ENCODE peak calls at places on chromosomes 4 and X, in nine cellular contexts. Y is MM.1S, X is BE2C, U is endothelial cell of umbilical vein, Z is hepatocyte, I is mesothelial cell of epicardium, K is AG04450, G is fibroblast of the aortic adventitia, T is IMR-90. N is an unnamed sample.

GRCh38 chr4:4387531-4388311 is 819 bp downstream of the NSG1 start:
- DNase-seq in Y (no peak), X (peak; percentile 54), U (no peak), Z (peak; percentile 35), I (no peak), K (no peak), G (no peak), T (no peak), N (no peak)

GRCh38 chr4:87919951-87920350 is 55.6 kb upstream of the SPP1 start:
- DNase-seq in Y (no peak), X (no peak), U (no peak), Z (no peak), I (no peak), K (no peak), G (no peak), T (no peak), N (no peak)

GRCh38 chr4:87589531-87589930 is 18.8 kb upstream of the DSPP start:
- DNase-seq in Y (peak; percentile 31), X (no peak), U (no peak), Z (peak; percentile 52), I (no peak), K (peak; percentile 56), G (peak; percentile 86), T (peak; percentile 90), N (no peak)

GRCh38 chrX:73916931-73917657 is 354.1 kb downstream of the CHIC1 start:
- DNase-seq in Y (no peak), X (no peak), U (peak; percentile 90), Z (peak; percentile 56), I (no peak), K (peak; percentile 63), G (peak; percentile 94), T (peak; percentile 91), N (no peak)

GRCh38 chr4:11069581-11069980 is 359.1 kb downstream of the HS3ST1 start:
- DNase-seq in Y (no peak), X (no peak), U (no peak), Z (no peak), I (no peak), K (no peak), G (no peak), T (no peak), N (no peak)

GRCh38 chr4:158121203-158121586 is 51.6 kb downstream of the GASK1B start:
- DNase-seq in Y (no peak), X (no peak), U (no peak), Z (peak; percentile 73), I (no peak), K (peak; percentile 98), G (peak; percentile 100), T (peak; percentile 99), N (no peak)

GRCh38 chr4:76923619-76924357 is 25.8 kb upstream of the SEPTIN11 start:
- DNase-seq in Y (no peak), X (no peak), U (no peak), Z (no peak), I (no peak), K (no peak), G (no peak), T (no peak), N (no peak)

GRCh38 chr4:1323635-1324442 is 23.2 kb upstream of the UVSSA start:
- DNase-seq in Y (no peak), X (no peak), U (no peak), Z (no peak), I (no peak), K (peak; percentile 87), G (peak; percentile 86), T (peak; percentile 97), N (no peak)

GRCh38 chrX:46573896-46574336 is 351 bp downstream of the CHST7 start:
- DNase-seq in Y (peak; percentile 64), X (peak; percentile 47), U (peak; percentile 63), Z (peak; percentile 57), I (no peak), K (no peak), G (no peak), T (peak; percentile 48), N (no peak)

GRCh38 chr4:8617486-8618040 is 25.0 kb downstream of the CPZ start:
- DNase-seq in Y (no peak), X (no peak), U (no peak), Z (no peak), I (no peak), K (no peak), G (no peak), T (no peak), N (no peak)

GRCh38 chr4:177573487-177573886 is 131.2 kb upstream of the AGA start:
- DNase-seq in Y (no peak), X (no peak), U (no peak), Z (no peak), I (no peak), K (peak; percentile 74), G (peak; percentile 65), T (peak; percentile 96), N (no peak)

GRCh38 chrX:123236868-123237267 is 52.8 kb downstream of the GRIA3 start:
- DNase-seq in Y (no peak), X (no peak), U (no peak), Z (no peak), I (no peak), K (no peak), G (peak; percentile 25), T (no peak), N (no peak)

DNA sequence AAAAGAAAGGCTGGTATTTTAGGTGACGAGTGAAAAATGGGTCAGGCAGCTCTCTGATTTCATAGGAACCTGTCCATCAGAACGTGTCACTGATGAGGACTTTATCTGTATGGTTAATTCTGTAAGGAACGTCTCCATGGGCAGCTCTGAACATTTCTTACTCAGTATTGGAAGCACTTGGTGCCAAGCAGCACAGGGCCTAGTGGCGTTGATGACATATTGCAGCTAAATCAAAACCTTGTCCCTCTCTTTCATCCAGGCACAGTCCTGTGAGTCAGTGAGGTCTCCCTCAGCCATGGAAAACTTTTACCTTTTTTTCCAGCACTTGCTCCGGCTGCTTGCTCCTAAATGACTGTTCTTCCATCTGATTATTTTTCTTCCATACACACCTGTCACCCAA is 301.9 kb downstream of the DHX15 start:
- DNase-seq in Y (no peak), X (no peak), U (no peak), Z (no peak), I (no peak), K (no peak), G (no peak), T (no peak), N (no peak)
- TF ChIP-seq CTCF in Y (no peak), X (no peak), U (no peak), Z (no peak), I (no peak), K (no peak), G (no peak), T (no peak), N (no peak)

GRCh38 chr4:133151681-133152329 is 2.7 kb downstream of the PCDH10 start:
- DNase-seq in Y (no peak), X (peak; percentile 90), U (peak; percentile 73), Z (peak; percentile 58), I (no peak), K (no peak), G (no peak), T (no peak), N (peak; percentile 71)
- TF ChIP-seq CTCF in Y (no peak), X (peak; percentile 65), U (peak; percentile 81), Z (peak; percentile 42), I (peak; percentile 35), K (no peak), G (no peak), T (peak; percentile 3), N (peak; percentile 72)

GRCh38 chr4:82588871-82589270 is 27.1 kb upstream of the TMEM150C start:
- DNase-seq in Y (no peak), X (no peak), U (no peak), Z (no peak), I (no peak), K (no peak), G (no peak), T (no peak), N (no peak)

GRCh38 chr4:82589756-82590155 is 28.0 kb upstream of the TMEM150C start:
- DNase-seq in Y (no peak), X (no peak), U (no peak), Z (no peak), I (no peak), K (no peak), G (no peak), T (no peak), N (no peak)

GRCh38 chr4:82586055-82586454 is 24.3 kb upstream of the TMEM150C start:
- DNase-seq in Y (no peak), X (peak; percentile 68), U (no peak), Z (no peak), I (no peak), K (no peak), G (no peak), T (no peak), N (no peak)

GRCh38 chr4:82584921-82585320 is 23.1 kb upstream of the TMEM150C start:
- DNase-seq in Y (no peak), X (no peak), U (no peak), Z (no peak), I (no peak), K (no peak), G (no peak), T (no peak), N (no peak)

DNA sequence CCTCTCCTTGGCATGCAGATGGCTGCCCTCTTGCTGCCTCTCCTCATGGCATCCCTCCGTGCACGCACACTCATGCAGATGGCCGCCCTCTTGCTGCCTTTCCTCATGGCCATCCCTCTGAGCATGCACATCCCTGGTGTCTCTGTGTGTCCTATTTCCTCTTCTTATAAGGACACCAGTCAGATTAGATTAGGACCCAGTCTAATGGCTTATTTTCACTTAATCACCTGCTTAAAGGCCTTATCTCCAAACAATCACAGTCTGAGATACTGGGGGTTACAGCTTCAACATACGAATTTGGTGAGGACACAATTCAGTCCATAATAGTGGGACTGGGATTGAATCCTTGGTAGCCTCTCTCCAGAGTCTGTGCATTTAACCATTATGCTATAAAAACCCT is 26.0 kb upstream of the TMEM150C start:
- DNase-seq in Y (no peak), X (no peak), U (no peak), Z (no peak), I (no peak), K (no peak), G (no peak), T (no peak), N (no peak)
- TF ChIP-seq CTCF in Y (no peak), X (no peak), U (no peak), Z (no peak), I (no peak), K (no peak), G (no peak), T (no peak), N (no peak)

DNA sequence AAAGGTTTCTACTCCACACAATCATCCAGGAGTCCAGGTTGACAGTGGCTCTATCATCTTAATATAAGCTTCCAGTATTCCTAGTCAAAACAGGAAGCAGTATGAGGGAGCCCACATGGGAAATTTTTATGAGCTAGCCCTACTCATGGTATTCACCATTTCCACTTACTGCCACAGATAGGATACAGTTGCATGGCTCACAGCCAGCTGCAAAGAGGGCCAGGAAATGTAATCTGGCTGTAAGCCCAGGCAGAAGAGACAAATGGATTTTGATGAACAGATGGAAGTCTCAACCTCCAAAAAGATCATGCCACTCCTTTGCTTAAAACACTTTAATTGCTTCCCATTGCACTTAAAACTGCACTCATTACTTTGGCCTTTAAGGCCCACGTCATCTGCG is 150.6 kb downstream of the ADAMTS3 start:
- DNase-seq in Y (no peak), X (peak; percentile 87), U (peak; percentile 89), Z (peak; percentile 40), I (no peak), K (peak; percentile 7), G (peak; percentile 76), T (peak; percentile 60), N (no peak)
- TF ChIP-seq CTCF in Y (no peak), X (no peak), U (no peak), Z (no peak), I (no peak), K (no peak), G (no peak), T (no peak), N (no peak)

N was measured in type B pancreatic cell.